ENCODE peak calls at places on chromosomes 13 and 19, in four cellular contexts. Z is spleen; L is activated CD4-positive, alpha-beta memory T cell treated with anti-CD3 and anti-CD28 coated beads, Interleukin-2, amount 10 ng/mL, durations not matched to agents 7 days and 5 days; W is T-helper 17 cell. C is an unnamed sample.

GRCh38 chr19:47253467-47253881 is 2.9 kb upstream of the CCDC9 start:
- DNase-seq in W (no peak), Z (no peak), L (no peak), C (no peak)

GRCh38 chr13:103236213-103236612 is 170.0 kb upstream of the SLC10A2 start:
- DNase-seq in L (no peak), Z (no peak), W (no peak), C (no peak)

GRCh38 chr19:55485439-55486011 is 537 bp downstream of the NAT14 start:
- DNase-seq in Z (peak), L (no peak), W (no peak), C (no peak)

GRCh38 chr19:5838437-5839311 is 828 bp downstream of the FUT6 start:
- DNase-seq in Z (no peak), L (no peak), W (no peak), C (no peak)

GRCh38 chr19:3555653-3556422 is 1.5 kb downstream of the MFSD12 start:
- DNase-seq in Z (peak), W (no peak), L (no peak), C (no peak)

GRCh38 chr19:6753178-6754031 is 13.8 kb downstream of the SH2D3A start:
- DNase-seq in Z (peak), W (peak), L (peak), C (peak)

GRCh38 chr13:113756441-113757097 is 2.5 kb upstream of the TMEM255B start:
- DNase-seq in Z (peak), W (no peak), L (no peak), C (no peak)

GRCh38 chr19:46426506-46427162 is 2.1 kb downstream of the PNMA8C start:
- DNase-seq in W (no peak), Z (peak), L (no peak), C (no peak)

GRCh38 chr13:25928941-25929505 is 122.8 kb downstream of the SHISA2 start:
- DNase-seq in L (no peak), W (no peak), Z (no peak), C (no peak)

GRCh38 chr13:60584976-60585375 is 188.0 kb downstream of the TDRD3 start:
- DNase-seq in W (no peak), L (no peak), Z (no peak), C (no peak)

GRCh38 chr13:25574437-25575426 is 203.0 kb downstream of the ATP8A2 start:
- DNase-seq in Z (no peak), L (peak), W (peak), C (peak)

GRCh38 chr19:42074513-42075363 is 1.2 kb upstream of the ZNF574 start:
- DNase-seq in L (peak), W (no peak), Z (peak), C (no peak)

GRCh38 chr19:46351241-46352041 is 4.6 kb downstream of the PPP5C start:
- DNase-seq in L (peak), Z (no peak), W (no peak), C (no peak)

GRCh38 chr19:38741670-38742069 is 2.6 kb downstream of the CAPN12 start:
- DNase-seq in W (no peak), L (no peak), Z (peak), C (no peak)

GRCh38 chr19:34181111-34181864 is 9.0 kb downstream of the LSM14A start:
- DNase-seq in Z (no peak), W (no peak), L (no peak), C (no peak)

GRCh38 chr13:26759907-26760834 is at the start of gene GPR12:
- DNase-seq in W (no peak), Z (no peak), L (no peak), C (no peak)

GRCh38 chr19:56110515-56111448 is 10.3 kb downstream of the ZNF787 start:
- DNase-seq in Z (peak), L (no peak), W (no peak), C (no peak)

GRCh38 chr19:52206481-52206880 is 16.6 kb downstream of the PPP2R1A start:
- DNase-seq in W (no peak), Z (no peak), L (no peak), C (no peak)

GRCh38 chr19:5520501-5520900 is 47.3 kb downstream of the TINCR start:
- DNase-seq in Z (no peak), W (no peak), L (no peak), C (no peak)

GRCh38 chr19:5718579-5719273 is 1.2 kb downstream of the LONP1 start:
- DNase-seq in L (peak), W (no peak), Z (no peak), C (no peak)

GRCh38 chr19:13024126-13024957 is 29.1 kb downstream of the NFIX start:
- DNase-seq in Z (no peak), L (no peak), W (no peak), C (no peak)

GRCh38 chr19:50686310-50687032 is 33.1 kb downstream of the SHANK1 start:
- DNase-seq in W (no peak), L (no peak), Z (peak), C (no peak)

GRCh38 chr19:6238643-6239281 is 41.0 kb downstream of the MLLT1 start:
- DNase-seq in Z (peak), W (no peak), L (no peak), C (no peak)

GRCh38 chr19:41373993-41374392 is 2.3 kb upstream of the TMEM91 start:
- DNase-seq in L (no peak), W (no peak), Z (no peak), C (no peak)

C was measured in esophagus squamous epithelium.